ENCODE peak calls at places on chromosomes 3 and 15, in four cellular contexts. E is breast epithelium, B is heart left ventricle, Z is ovary. R is an unnamed sample.

GRCh38 chr3:45367451-45367850 is 20.9 kb upstream of the LARS2 start:
- DNase-seq in E (no peak), B (no peak), Z (no peak), R (no peak)

GRCh38 chr15:66293419-66294156 is at the start of gene DIS3L:
- DNase-seq in E (no peak), B (peak; percentile 82), Z (peak; percentile 64), R (no peak)

GRCh38 chr3:9951126-9951525 is 1.1 kb downstream of the PRRT3 start:
- DNase-seq in E (no peak), B (no peak), Z (no peak), R (no peak)

GRCh38 chr15:29130461-29130860 is 139.2 kb downstream of the NSMCE3 start:
- DNase-seq in E (no peak), B (no peak), Z (no peak), R (no peak)

GRCh38 chr3:43319364-43319763 is 33.0 kb downstream of the SNRK start:
- DNase-seq in E (no peak), B (no peak), Z (no peak), R (no peak)

GRCh38 chr3:121894191-121894990 is at the start of gene SLC15A2:
- DNase-seq in E (no peak), B (no peak), Z (no peak), R (no peak)

GRCh38 chr3:100614941-100615340 is 5.5 kb downstream of the ADGRG7 start:
- DNase-seq in E (no peak), B (no peak), Z (no peak), R (no peak)

GRCh38 chr3:169929830-169930519 is 18.6 kb downstream of the SAMD7 start:
- DNase-seq in E (no peak), B (no peak), Z (no peak), R (no peak)

GRCh38 chr3:57910988-57911387 is 97.2 kb upstream of the FLNB start:
- DNase-seq in E (no peak), B (no peak), Z (no peak), R (no peak)

GRCh38 chr3:101632586-101632985 is 44.3 kb downstream of the ZBTB11 start:
- DNase-seq in E (no peak), B (no peak), Z (no peak), R (no peak)

GRCh38 chr15:50390549-50391264 is 33.5 kb upstream of the USP8 start:
- DNase-seq in E (no peak), B (no peak), Z (no peak), R (no peak)

GRCh38 chr3:119187266-119187665 is 13.9 kb downstream of the UPK1B start:
- DNase-seq in E (no peak), B (no peak), Z (no peak), R (no peak)

GRCh38 chr3:62277470-62277869 is 95.9 kb downstream of the FEZF2 start:
- DNase-seq in E (no peak), B (no peak), Z (no peak), R (no peak)

GRCh38 chr3:50147861-50148260 is 7.3 kb upstream of the SEMA3F start:
- DNase-seq in E (no peak), B (no peak), Z (no peak), R (no peak)

GRCh38 chr3:191133359-191133758 is 65.7 kb upstream of the OSTN start:
- DNase-seq in E (no peak), B (no peak), Z (no peak), R (no peak)

GRCh38 chr3:63343674-63344073 is 65.6 kb downstream of the SYNPR start:
- DNase-seq in E (peak; percentile 65), B (peak; percentile 81), Z (peak; percentile 57), R (peak; percentile 12)

GRCh38 chr3:160112481-160112880 is 112.7 kb upstream of the C3orf80 start:
- DNase-seq in E (no peak), B (no peak), Z (no peak), R (no peak)

GRCh38 chr15:65101418-65101890 is 13.5 kb downstream of the UBAP1L start:
- DNase-seq in E (no peak), B (peak; percentile 77), Z (peak; percentile 61), R (peak; percentile 35)

GRCh38 chr3:180457238-180457637 is 144.7 kb upstream of the TTC14 start:
- DNase-seq in E (no peak), B (no peak), Z (no peak), R (no peak)

GRCh38 chr15:45871121-45871855 is 236.5 kb downstream of the SQOR start:
- DNase-seq in E (no peak), B (no peak), Z (no peak), R (no peak)

GRCh38 chr3:72973031-72973723 is 23.4 kb upstream of the PPP4R2 start:
- DNase-seq in E (no peak), B (no peak), Z (no peak), R (no peak)

GRCh38 chr15:81497226-81497625 is 123.2 kb upstream of the TMC3 start:
- DNase-seq in E (no peak), B (no peak), Z (no peak), R (no peak)

GRCh38 chr3:52712291-52713212 is 6.6 kb downstream of the SPCS1 start:
- DNase-seq in E (no peak), B (no peak), Z (no peak), R (no peak)

GRCh38 chr3:73007992-73008712 is 11.5 kb downstream of the PPP4R2 start:
- DNase-seq in E (no peak), B (no peak), Z (no peak), R (no peak)

GRCh38 chr3:189394599-189395121 is 222.9 kb downstream of the TPRG1 start:
- DNase-seq in E (no peak), B (no peak), Z (no peak), R (no peak)

GRCh38 chr15:47184405-47185221 is 532.7 kb upstream of the SEMA6D start:
- DNase-seq in E (no peak), B (peak; percentile 58), Z (peak; percentile 11), R (no peak)

GRCh38 chr3:14430706-14431470 is 28.5 kb downstream of the SLC6A6 start:
- DNase-seq in E (no peak), B (no peak), Z (no peak), R (no peak)

GRCh38 chr3:189186093-189186492 is 14.3 kb downstream of the TPRG1 start:
- DNase-seq in E (no peak), B (no peak), Z (no peak), R (no peak)

GRCh38 chr3:140629351-140630137 is 48.3 kb upstream of the TRIM42 start:
- DNase-seq in E (no peak), B (no peak), Z (no peak), R (peak; percentile 7)

GRCh38 chr3:114310701-114311100 is 16.9 kb downstream of the TIGIT start:
- DNase-seq in E (no peak), B (no peak), Z (no peak), R (no peak)

GRCh38 chr15:48627260-48627969 is 18.1 kb downstream of the FBN1 start:
- DNase-seq in E (no peak), B (no peak), Z (no peak), R (no peak)

GRCh38 chr3:31562525-31562924 is 29.8 kb downstream of the STT3B start:
- DNase-seq in E (no peak), B (no peak), Z (no peak), R (no peak)

GRCh38 chr3:17799312-17799711 is 56.9 kb upstream of the TBC1D5 start:
- DNase-seq in E (no peak), B (no peak), Z (no peak), R (no peak)

GRCh38 chr15:83843511-83843910 is 189.6 kb downstream of the ADAMTSL3 start:
- DNase-seq in E (no peak), B (no peak), Z (no peak), R (no peak)

DNA sequence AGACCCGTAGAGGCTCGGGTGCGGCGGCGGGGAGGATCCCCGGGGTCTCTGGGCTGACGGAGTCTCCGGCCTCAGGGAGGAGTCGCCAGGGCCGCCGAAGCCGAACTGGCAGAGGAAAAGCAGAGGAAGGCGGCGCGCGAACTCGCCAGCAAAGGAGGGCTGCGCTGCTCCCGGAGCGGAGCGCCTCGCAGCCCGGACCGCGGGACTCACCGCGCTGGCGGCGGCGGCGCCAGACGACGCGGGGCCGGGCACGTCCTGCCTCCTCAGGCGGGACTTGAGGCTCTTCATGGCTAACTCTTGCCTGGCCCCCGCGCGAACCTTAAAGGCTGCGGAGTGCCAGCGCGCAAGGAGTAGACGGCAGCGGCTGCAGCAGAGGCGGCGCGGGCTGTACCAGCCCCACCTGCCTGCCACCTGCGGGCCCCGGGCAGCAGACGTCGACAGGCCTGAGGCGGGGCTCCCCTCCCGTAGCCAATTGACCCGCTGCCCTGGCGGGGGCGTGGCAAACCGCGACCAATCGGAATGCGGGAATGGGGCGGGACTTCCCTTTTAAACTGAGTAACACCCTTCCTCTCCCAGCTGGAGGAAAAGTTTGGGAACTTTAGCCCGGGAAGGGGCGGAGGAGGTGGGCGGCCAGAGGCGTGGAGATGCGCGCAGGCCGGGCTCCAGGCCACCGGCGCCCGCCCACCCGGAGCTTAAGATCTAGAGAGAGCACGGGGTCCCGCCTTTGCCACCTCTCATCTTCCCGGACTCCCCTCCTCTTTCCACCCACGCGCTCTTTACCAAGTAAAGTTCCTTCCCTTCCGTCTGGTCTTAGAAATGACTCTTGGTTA is at the start of gene UACA:
- DNase-seq in E (peak; percentile 98), B (peak; percentile 97), Z (peak; percentile 99), R (peak; percentile 68)
- TF ChIP-seq POLR2A in E (peak; percentile 89), B (peak; percentile 95), Z (peak; percentile 85), R (peak; percentile 91)

DNA sequence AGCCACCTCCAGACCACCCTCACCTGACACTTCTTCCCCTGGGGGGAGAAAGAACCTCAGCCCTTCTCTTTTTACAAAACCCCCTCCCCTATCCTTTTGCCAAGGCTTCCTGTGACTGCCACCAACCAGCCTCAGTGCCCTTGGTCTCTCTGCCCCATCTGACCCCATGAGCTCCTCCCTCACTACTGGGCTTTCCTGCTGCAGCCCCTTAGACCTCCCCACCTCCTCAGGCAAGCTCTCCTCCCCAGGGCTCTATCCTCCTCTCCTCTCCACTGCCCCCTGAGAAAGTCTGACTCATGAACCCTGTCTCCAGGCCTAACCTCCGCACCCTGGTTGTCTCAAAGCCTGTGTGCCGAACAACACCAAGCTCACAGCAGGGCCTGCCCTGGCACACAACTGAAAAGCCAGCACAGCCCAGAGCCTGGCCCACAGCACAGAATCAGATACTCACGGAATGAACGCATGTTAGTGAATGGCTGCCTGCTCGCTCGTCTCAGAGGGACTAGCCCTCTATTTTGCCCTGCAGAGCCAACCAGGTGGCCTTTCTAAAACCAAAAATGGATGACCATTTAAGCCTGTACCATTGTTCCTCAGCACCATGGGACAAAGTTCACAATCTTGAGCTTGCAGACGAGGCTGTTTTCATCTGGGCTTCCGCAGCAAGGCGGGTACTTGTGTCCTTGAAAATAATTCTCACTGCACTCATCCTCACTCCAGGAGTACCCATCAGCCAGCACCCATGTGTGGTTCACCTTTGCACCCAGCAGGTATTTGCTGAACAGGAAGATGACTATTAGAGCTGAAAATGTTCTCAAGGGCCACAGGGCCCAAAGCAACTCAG is 1.7 kb downstream of the CHDH start:
- DNase-seq in E (no peak), B (no peak), Z (no peak), R (no peak)
- TF ChIP-seq POLR2A in E (no peak), B (no peak), Z (no peak), R (no peak)

GRCh38 chr15:84982301-84982920 is 755 bp downstream of the PDE8A start:
- DNase-seq in E (peak; percentile 52), B (peak; percentile 66), Z (peak; percentile 54), R (no peak)
- TF ChIP-seq POLR2A in E (no peak), B (no peak), Z (no peak), R (no peak)

GRCh38 chr15:39587291-39587909 is 6.5 kb downstream of the THBS1 start:
- DNase-seq in E (no peak), B (no peak), Z (no peak), R (no peak)

GRCh38 chr15:39586387-39587171 is 5.7 kb downstream of the THBS1 start:
- DNase-seq in E (no peak), B (no peak), Z (no peak), R (no peak)

GRCh38 chr15:39588531-39589192 is 7.8 kb downstream of the THBS1 start:
- DNase-seq in E (no peak), B (no peak), Z (no peak), R (no peak)

GRCh38 chr15:39589193-39589814 is 8.4 kb downstream of the THBS1 start:
- DNase-seq in E (no peak), B (no peak), Z (no peak), R (no peak)

GRCh38 chr15:39587910-39588530 is 7.1 kb downstream of the THBS1 start:
- DNase-seq in E (no peak), B (no peak), Z (no peak), R (no peak)
- TF ChIP-seq POLR2A in E (no peak), B (no peak), Z (no peak), R (no peak)